ENCODE peak calls at places on chromosomes 7 and 10, in four cellular contexts. One of them, this sample, is unnamed.

GRCh38 chr10:3780766-3781457 is 4.1 kb downstream of the KLF6 start:
- DNase-seq in K562: no peak
- DNase-seq in GM12878: no peak
- DNase-seq in HCT116: no peak
- DNase-seq in this sample: no peak

GRCh38 chr7:100008525-100008924 is 6.9 kb upstream of the ZKSCAN1 start:
- DNase-seq in K562: no peak
- DNase-seq in GM12878: no peak
- DNase-seq in HCT116: no peak
- DNase-seq in this sample: no peak

GRCh38 chr10:21020545-21020944 is 123.4 kb upstream of the NEBL start:
- DNase-seq in GM12878: peak; percentile 21
- DNase-seq in HCT116: peak; percentile 19
- DNase-seq in K562: peak; percentile 75
- DNase-seq in this sample: no peak

GRCh38 chr7:91880413-91881241 is at the start of gene MTERF1:
- DNase-seq in K562: peak; percentile 88
- DNase-seq in HCT116: peak; percentile 85
- DNase-seq in GM12878: peak; percentile 69
- DNase-seq in this sample: peak; percentile 56

GRCh38 chr7:103048833-103049232 is 25.8 kb downstream of the FBXL13 start:
- DNase-seq in K562: no peak
- DNase-seq in HCT116: peak; percentile 33
- DNase-seq in GM12878: no peak
- DNase-seq in this sample: no peak

GRCh38 chr7:87398441-87398840 is 53.0 kb downstream of the CROT start:
- DNase-seq in K562: no peak
- DNase-seq in GM12878: no peak
- DNase-seq in HCT116: no peak
- DNase-seq in this sample: no peak

GRCh38 chr7:80563561-80564327 is 51.9 kb upstream of the GNAT3 start:
- DNase-seq in HCT116: no peak
- DNase-seq in GM12878: no peak
- DNase-seq in K562: no peak
- DNase-seq in this sample: peak; percentile 95

GRCh38 chr7:108603922-108604684 is 34.4 kb downstream of the DNAJB9 start:
- DNase-seq in HCT116: no peak
- DNase-seq in K562: no peak
- DNase-seq in GM12878: no peak
- DNase-seq in this sample: no peak

GRCh38 chr7:154412105-154412504 is 359.9 kb downstream of the DPP6 start:
- DNase-seq in HCT116: no peak
- DNase-seq in GM12878: no peak
- DNase-seq in K562: no peak
- DNase-seq in this sample: no peak

GRCh38 chr10:121070671-121071070 is 219.5 kb downstream of the WDR11 start:
- DNase-seq in K562: no peak
- DNase-seq in GM12878: no peak
- DNase-seq in HCT116: no peak
- DNase-seq in this sample: peak; percentile 33

GRCh38 chr7:7207876-7208275 is 25.5 kb downstream of the C1GALT1 start:
- DNase-seq in K562: no peak
- DNase-seq in HCT116: no peak
- DNase-seq in GM12878: no peak
- DNase-seq in this sample: no peak

GRCh38 chr10:63915240-63915639 is 394.0 kb downstream of the REEP3 start:
- DNase-seq in K562: no peak
- DNase-seq in GM12878: no peak
- DNase-seq in HCT116: no peak
- DNase-seq in this sample: peak; percentile 22

GRCh38 chr7:11327633-11328032 is 354.0 kb downstream of the PHF14 start:
- DNase-seq in K562: no peak
- DNase-seq in GM12878: no peak
- DNase-seq in HCT116: no peak
- DNase-seq in this sample: no peak

GRCh38 chr10:131033166-131034085 is 278.1 kb downstream of the TCERG1L start:
- DNase-seq in HCT116: no peak
- DNase-seq in GM12878: no peak
- DNase-seq in K562: no peak
- DNase-seq in this sample: no peak

GRCh38 chr10:109894516-109894915 is 28.8 kb downstream of the XPNPEP1 start:
- DNase-seq in HCT116: no peak
- DNase-seq in GM12878: no peak
- DNase-seq in K562: no peak
- DNase-seq in this sample: no peak

GRCh38 chr7:129798616-129799349 is 154.0 kb downstream of the UBE2H start:
- DNase-seq in K562: no peak
- DNase-seq in HCT116: no peak
- DNase-seq in GM12878: no peak
- DNase-seq in this sample: no peak

GRCh38 chr7:129800901-129801300 is 151.9 kb downstream of the UBE2H start:
- DNase-seq in GM12878: no peak
- DNase-seq in K562: no peak
- DNase-seq in HCT116: no peak
- DNase-seq in this sample: no peak

GRCh38 chr7:129799350-129799955 is 153.3 kb downstream of the UBE2H start:
- DNase-seq in HCT116: no peak
- DNase-seq in K562: no peak
- DNase-seq in GM12878: no peak
- DNase-seq in this sample: no peak

GRCh38 chr7:129796186-129796775 is 156.5 kb downstream of the UBE2H start:
- DNase-seq in K562: no peak
- DNase-seq in GM12878: no peak
- DNase-seq in HCT116: no peak
- DNase-seq in this sample: no peak

GRCh38 chr7:129797224-129797789 is 155.5 kb downstream of the UBE2H start:
- DNase-seq in HCT116: no peak
- DNase-seq in K562: no peak
- DNase-seq in GM12878: no peak
- DNase-seq in this sample: no peak
- TF ChIP-seq JUND in HCT116: no peak
- TF ChIP-seq JUND in K562: no peak
- TF ChIP-seq JUND in GM12878: no peak
- TF ChIP-seq JUND in this sample: no peak

GRCh38 chr10:128938488-128938887 is 528.6 kb upstream of the MGMT start:
- DNase-seq in GM12878: no peak
- DNase-seq in HCT116: no peak
- DNase-seq in K562: no peak
- DNase-seq in this sample: no peak

GRCh38 chr10:128932071-128932820 is 534.8 kb upstream of the MGMT start:
- DNase-seq in GM12878: no peak
- DNase-seq in K562: no peak
- DNase-seq in HCT116: no peak
- DNase-seq in this sample: no peak

GRCh38 chr10:128930422-128930821 is 536.6 kb upstream of the MGMT start:
- DNase-seq in HCT116: no peak
- DNase-seq in K562: no peak
- DNase-seq in GM12878: no peak
- DNase-seq in this sample: no peak

GRCh38 chr10:128936392-128936791 is 530.6 kb upstream of the MGMT start:
- DNase-seq in K562: no peak
- DNase-seq in GM12878: no peak
- DNase-seq in HCT116: no peak
- DNase-seq in this sample: no peak

GRCh38 chr10:128934492-128934891 is 532.5 kb upstream of the MGMT start:
- DNase-seq in HCT116: no peak
- DNase-seq in GM12878: no peak
- DNase-seq in K562: no peak
- DNase-seq in this sample: no peak
- TF ChIP-seq JUND in HCT116: no peak
- TF ChIP-seq JUND in GM12878: no peak
- TF ChIP-seq JUND in K562: no peak
- TF ChIP-seq JUND in this sample: no peak

GRCh38 chr7:158377800-158378623 is 209.6 kb downstream of the PTPRN2 start:
- DNase-seq in K562: no peak
- DNase-seq in GM12878: no peak
- DNase-seq in HCT116: no peak
- DNase-seq in this sample: no peak
- TF ChIP-seq JUND in K562: no peak
- TF ChIP-seq JUND in GM12878: no peak
- TF ChIP-seq JUND in HCT116: no peak
- TF ChIP-seq JUND in this sample: no peak

DNA sequence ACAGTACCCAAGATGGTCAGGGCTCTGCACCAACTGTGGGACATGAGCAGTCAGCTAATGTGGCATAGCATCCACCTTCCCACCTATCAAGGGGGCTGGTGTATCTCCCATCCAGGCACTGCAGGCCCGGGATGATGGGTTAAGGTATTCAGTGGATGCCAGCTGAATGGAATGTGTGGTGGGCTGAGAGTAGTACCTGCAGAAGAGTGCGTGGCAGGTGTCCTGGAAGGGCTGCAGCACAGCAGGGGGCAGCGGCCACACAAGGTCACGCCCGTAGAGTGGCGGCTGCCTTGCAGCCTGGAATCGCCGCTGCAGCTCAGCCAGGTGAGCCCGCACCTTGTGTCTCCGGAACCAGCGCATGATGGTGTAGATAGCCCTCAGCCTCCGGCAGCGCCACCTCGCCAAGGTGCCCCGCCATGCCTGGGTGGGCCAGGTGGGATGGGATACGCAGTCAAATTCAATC is 13.3 kb downstream of the MYO1G start:
- DNase-seq in HCT116: no peak
- DNase-seq in GM12878: no peak
- DNase-seq in K562: no peak
- DNase-seq in this sample: no peak
- TF ChIP-seq JUND in HCT116: no peak
- TF ChIP-seq JUND in GM12878: no peak
- TF ChIP-seq JUND in K562: no peak
- TF ChIP-seq JUND in this sample: no peak

GRCh38 chr7:90596745-90597526 is 815 bp downstream of the CDK14 start:
- DNase-seq in GM12878: peak; percentile 40
- DNase-seq in K562: no peak
- DNase-seq in HCT116: no peak
- DNase-seq in this sample: peak; percentile 49
- TF ChIP-seq JUND in GM12878: no peak
- TF ChIP-seq JUND in K562: no peak
- TF ChIP-seq JUND in HCT116: no peak
- TF ChIP-seq JUND in this sample: no peak

GRCh38 chr7:128066858-128067257 is 35.6 kb upstream of the LRRC4 start:
- DNase-seq in K562: no peak
- DNase-seq in HCT116: no peak
- DNase-seq in GM12878: no peak
- DNase-seq in this sample: no peak
- TF ChIP-seq JUND in K562: no peak
- TF ChIP-seq JUND in HCT116: no peak
- TF ChIP-seq JUND in GM12878: no peak
- TF ChIP-seq JUND in this sample: no peak

GRCh38 chr7:127667017-127667670 is 15.2 kb downstream of the SND1 start:
- DNase-seq in K562: no peak
- DNase-seq in GM12878: no peak
- DNase-seq in HCT116: no peak
- DNase-seq in this sample: no peak
- TF ChIP-seq JUND in K562: no peak
- TF ChIP-seq JUND in GM12878: no peak
- TF ChIP-seq JUND in HCT116: no peak
- TF ChIP-seq JUND in this sample: no peak

GRCh38 chr7:101315336-101315735 is 6.3 kb downstream of the IFT22 start:
- DNase-seq in GM12878: no peak
- DNase-seq in K562: peak; percentile 53
- DNase-seq in HCT116: peak; percentile 38
- DNase-seq in this sample: peak; percentile 15
- TF ChIP-seq JUND in GM12878: no peak
- TF ChIP-seq JUND in K562: no peak
- TF ChIP-seq JUND in HCT116: no peak
- TF ChIP-seq JUND in this sample: no peak

GRCh38 chr7:30504347-30505173 is at the start of gene GGCT:
- DNase-seq in GM12878: peak; percentile 95
- DNase-seq in HCT116: peak; percentile 96
- DNase-seq in K562: peak; percentile 100
- DNase-seq in this sample: peak; percentile 99

GRCh38 chr7:30503273-30504212 is 1.1 kb downstream of the GGCT start:
- DNase-seq in GM12878: no peak
- DNase-seq in K562: no peak
- DNase-seq in HCT116: no peak
- DNase-seq in this sample: no peak

GRCh38 chr7:30505174-30505697 is 607 bp upstream of the GGCT start:
- DNase-seq in HCT116: no peak
- DNase-seq in GM12878: no peak
- DNase-seq in K562: no peak
- DNase-seq in this sample: no peak

GRCh38 chr7:30501264-30501663 is 3.4 kb downstream of the GGCT start:
- DNase-seq in GM12878: no peak
- DNase-seq in HCT116: no peak
- DNase-seq in K562: no peak
- DNase-seq in this sample: no peak

DNA sequence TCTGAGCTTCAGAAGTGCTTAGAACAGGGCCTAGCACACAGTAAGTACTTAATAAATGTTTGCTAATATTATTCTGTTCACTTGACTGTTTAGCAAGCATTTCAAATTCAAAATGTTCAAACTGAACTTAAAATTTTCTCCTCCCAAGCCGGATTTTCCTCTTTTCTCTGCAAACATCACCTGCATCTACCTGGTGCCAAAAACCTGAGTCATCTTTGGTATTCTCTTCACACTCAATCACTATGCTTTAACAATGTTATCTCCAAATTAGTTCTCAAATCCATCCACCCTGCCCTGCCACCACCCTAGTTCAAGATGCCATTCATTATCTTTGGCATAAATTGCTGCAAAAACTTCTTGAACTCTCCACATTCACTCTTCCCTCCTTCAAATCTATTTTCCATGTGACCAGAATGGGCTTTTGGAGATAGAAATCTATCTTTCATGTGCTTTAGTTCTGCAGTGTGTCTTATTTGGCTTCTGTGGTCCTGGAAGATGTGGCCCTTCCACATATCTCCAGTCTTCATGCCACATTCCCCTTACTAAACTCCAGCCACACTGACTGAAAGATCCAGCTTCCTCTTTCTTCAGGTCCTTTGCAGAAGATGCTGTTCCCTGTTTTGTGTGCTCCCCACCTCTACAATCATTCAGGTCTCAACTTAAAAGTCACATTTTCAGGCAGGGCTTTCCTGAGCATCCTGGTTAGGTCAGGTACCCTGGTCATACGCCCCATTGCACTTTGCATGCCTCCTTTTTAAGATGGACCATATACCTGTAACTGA is 2.0 kb downstream of the GGCT start:
- DNase-seq in HCT116: no peak
- DNase-seq in GM12878: no peak
- DNase-seq in K562: no peak
- DNase-seq in this sample: peak; percentile 51
- TF ChIP-seq JUND in HCT116: no peak
- TF ChIP-seq JUND in GM12878: no peak
- TF ChIP-seq JUND in K562: no peak
- TF ChIP-seq JUND in this sample: no peak

GRCh38 chr10:43155716-43156115 is 17.5 kb downstream of the CSGALNACT2 start:
- DNase-seq in HCT116: no peak
- DNase-seq in K562: no peak
- DNase-seq in GM12878: no peak
- DNase-seq in this sample: no peak
- TF ChIP-seq JUND in HCT116: no peak
- TF ChIP-seq JUND in K562: no peak
- TF ChIP-seq JUND in GM12878: no peak
- TF ChIP-seq JUND in this sample: no peak

This sample was measured in T47D.